ENCODE peak calls at places on chromosomes 5 and 9, in four cellular contexts. One of them, this sample, is unnamed.

GRCh38 chr5:93821892-93822291 is 80.5 kb upstream of the POU5F2 start:
- DNase-seq in A673: no peak
- DNase-seq in HS-27A: no peak
- DNase-seq in hippocampal formation: no peak
- DNase-seq in this sample: no peak

GRCh38 chr5:139982157-139982974 is 60.7 kb downstream of the NRG2 start:
- DNase-seq in A673: peak; percentile 87
- DNase-seq in HS-27A: no peak
- DNase-seq in hippocampal formation: no peak
- DNase-seq in this sample: no peak

GRCh38 chr9:109797509-109797908 is 17.5 kb downstream of the PALM2AKAP2 start:
- DNase-seq in A673: no peak
- DNase-seq in HS-27A: no peak
- DNase-seq in hippocampal formation: no peak
- DNase-seq in this sample: no peak

GRCh38 chr5:79617539-79617938 is 5.3 kb downstream of the TENT2 start:
- DNase-seq in A673: no peak
- DNase-seq in HS-27A: no peak
- DNase-seq in hippocampal formation: no peak
- DNase-seq in this sample: no peak

GRCh38 chr9:121627432-121627831 is 24.0 kb upstream of the DAB2IP start:
- DNase-seq in A673: no peak
- DNase-seq in HS-27A: no peak
- DNase-seq in hippocampal formation: no peak
- DNase-seq in this sample: no peak

GRCh38 chr5:39716532-39716971 is 291.8 kb upstream of the DAB2 start:
- DNase-seq in A673: peak; percentile 57
- DNase-seq in HS-27A: peak; percentile 53
- DNase-seq in hippocampal formation: no peak
- DNase-seq in this sample: peak; percentile 20

GRCh38 chr9:107637421-107638420 is 148.2 kb upstream of the KLF4 start:
- DNase-seq in A673: peak; percentile 54
- DNase-seq in HS-27A: peak; percentile 91
- DNase-seq in hippocampal formation: peak; percentile 82
- DNase-seq in this sample: peak; percentile 50

GRCh38 chr5:107469485-107469884 is 201.3 kb downstream of the EFNA5 start:
- DNase-seq in A673: peak; percentile 57
- DNase-seq in HS-27A: no peak
- DNase-seq in hippocampal formation: no peak
- DNase-seq in this sample: peak; percentile 53

GRCh38 chr9:123424131-123424530 is 68.1 kb downstream of the CRB2 start:
- DNase-seq in A673: no peak
- DNase-seq in HS-27A: no peak
- DNase-seq in hippocampal formation: no peak
- DNase-seq in this sample: no peak

GRCh38 chr5:17147225-17148120 is 70.0 kb upstream of the BASP1 start:
- DNase-seq in A673: no peak
- DNase-seq in HS-27A: no peak
- DNase-seq in hippocampal formation: no peak
- DNase-seq in this sample: no peak

GRCh38 chr5:159343295-159344094 is 13.2 kb upstream of the IL12B start:
- DNase-seq in A673: no peak
- DNase-seq in HS-27A: no peak
- DNase-seq in hippocampal formation: no peak
- DNase-seq in this sample: no peak

This sample was measured in A549.